ENCODE peak calls at places on chromosomes 6 and 20, in seven cellular contexts. One of them, this sample, is unnamed. For H3K4me1, the result is how much of the 10 kb centered on the place peaks cover.

GRCh38 chr6:82205793-82206425 is 41.6 kb downstream of the IBTK start:
- DNase-seq in body of pancreas: no peak
- DNase-seq in OCI-LY7: no peak
- DNase-seq in HepG2: peak
- DNase-seq in heart right ventricle: no peak
- DNase-seq in left ventricle myocardium inferior: no peak
- DNase-seq in cardiac muscle cell: peak
- DNase-seq in this sample: no peak

GRCh38 chr6:162770955-162771354 is 43.2 kb downstream of the PACRG start:
- DNase-seq in body of pancreas: no peak
- DNase-seq in OCI-LY7: no peak
- DNase-seq in HepG2: no peak
- DNase-seq in heart right ventricle: no peak
- DNase-seq in left ventricle myocardium inferior: no peak
- DNase-seq in cardiac muscle cell: no peak
- DNase-seq in this sample: no peak

GRCh38 chr20:45070932-45071632 is 29.8 kb downstream of the KCNS1 start:
- DNase-seq in body of pancreas: no peak
- DNase-seq in OCI-LY7: no peak
- DNase-seq in HepG2: no peak
- DNase-seq in heart right ventricle: no peak
- DNase-seq in left ventricle myocardium inferior: no peak
- DNase-seq in cardiac muscle cell: no peak
- DNase-seq in this sample: no peak

GRCh38 chr6:161214722-161215121 is 59.1 kb downstream of the AGPAT4 start:
- DNase-seq in body of pancreas: peak
- DNase-seq in OCI-LY7: no peak
- DNase-seq in HepG2: no peak
- DNase-seq in heart right ventricle: no peak
- DNase-seq in left ventricle myocardium inferior: no peak
- DNase-seq in cardiac muscle cell: no peak
- DNase-seq in this sample: no peak

GRCh38 chr6:46220351-46221220 is 49.8 kb upstream of the ENPP5 start:
- DNase-seq in body of pancreas: no peak
- DNase-seq in OCI-LY7: peak
- DNase-seq in HepG2: no peak
- DNase-seq in heart right ventricle: no peak
- DNase-seq in left ventricle myocardium inferior: no peak
- DNase-seq in cardiac muscle cell: no peak
- DNase-seq in this sample: no peak

GRCh38 chr6:87968435-87969278 is 79.0 kb upstream of the SPACA1 start:
- DNase-seq in body of pancreas: no peak
- DNase-seq in OCI-LY7: peak
- DNase-seq in HepG2: no peak
- DNase-seq in heart right ventricle: no peak
- DNase-seq in left ventricle myocardium inferior: no peak
- DNase-seq in cardiac muscle cell: peak
- DNase-seq in this sample: no peak

GRCh38 chr20:25470045-25470444 is 62.6 kb downstream of the GINS1 start:
- DNase-seq in body of pancreas: peak
- DNase-seq in OCI-LY7: peak
- DNase-seq in HepG2: peak
- DNase-seq in heart right ventricle: no peak
- DNase-seq in left ventricle myocardium inferior: no peak
- DNase-seq in cardiac muscle cell: peak
- DNase-seq in this sample: no peak

GRCh38 chr20:49878977-49879376 is 36.4 kb downstream of the SPATA2 start:
- DNase-seq in body of pancreas: no peak
- DNase-seq in OCI-LY7: no peak
- DNase-seq in HepG2: no peak
- DNase-seq in heart right ventricle: no peak
- DNase-seq in left ventricle myocardium inferior: no peak
- DNase-seq in cardiac muscle cell: no peak
- DNase-seq in this sample: no peak

GRCh38 chr6:54935739-54936138 is 89.2 kb downstream of the FAM83B start:
- DNase-seq in body of pancreas: no peak
- DNase-seq in OCI-LY7: no peak
- DNase-seq in HepG2: no peak
- DNase-seq in heart right ventricle: no peak
- DNase-seq in left ventricle myocardium inferior: no peak
- DNase-seq in cardiac muscle cell: no peak
- DNase-seq in this sample: no peak

GRCh38 chr20:49602370-49603208 is 34.7 kb upstream of the PTGIS start:
- DNase-seq in body of pancreas: no peak
- DNase-seq in OCI-LY7: no peak
- DNase-seq in HepG2: no peak
- DNase-seq in heart right ventricle: no peak
- DNase-seq in left ventricle myocardium inferior: no peak
- DNase-seq in cardiac muscle cell: no peak
- DNase-seq in this sample: no peak

GRCh38 chr6:75550544-75551167 is 51.0 kb upstream of the SENP6 start:
- DNase-seq in body of pancreas: no peak
- DNase-seq in OCI-LY7: no peak
- DNase-seq in HepG2: no peak
- DNase-seq in heart right ventricle: no peak
- DNase-seq in left ventricle myocardium inferior: no peak
- DNase-seq in cardiac muscle cell: no peak
- DNase-seq in this sample: no peak

GRCh38 chr6:153301602-153302001 is 170.5 kb upstream of the RGS17 start:
- DNase-seq in body of pancreas: no peak
- DNase-seq in OCI-LY7: no peak
- DNase-seq in HepG2: no peak
- DNase-seq in heart right ventricle: no peak
- DNase-seq in left ventricle myocardium inferior: no peak
- DNase-seq in cardiac muscle cell: no peak
- DNase-seq in this sample: no peak

GRCh38 chr20:371755-372542 is 8.6 kb upstream of the TRIB3 start:
- DNase-seq in body of pancreas: peak
- DNase-seq in OCI-LY7: no peak
- DNase-seq in HepG2: peak
- DNase-seq in heart right ventricle: peak
- DNase-seq in left ventricle myocardium inferior: no peak
- DNase-seq in cardiac muscle cell: no peak
- DNase-seq in this sample: no peak

GRCh38 chr6:85096976-85097375 is 332.6 kb upstream of the TBX18 start:
- DNase-seq in body of pancreas: no peak
- DNase-seq in OCI-LY7: no peak
- DNase-seq in HepG2: no peak
- DNase-seq in heart right ventricle: no peak
- DNase-seq in left ventricle myocardium inferior: no peak
- DNase-seq in cardiac muscle cell: no peak
- DNase-seq in this sample: no peak

DNA sequence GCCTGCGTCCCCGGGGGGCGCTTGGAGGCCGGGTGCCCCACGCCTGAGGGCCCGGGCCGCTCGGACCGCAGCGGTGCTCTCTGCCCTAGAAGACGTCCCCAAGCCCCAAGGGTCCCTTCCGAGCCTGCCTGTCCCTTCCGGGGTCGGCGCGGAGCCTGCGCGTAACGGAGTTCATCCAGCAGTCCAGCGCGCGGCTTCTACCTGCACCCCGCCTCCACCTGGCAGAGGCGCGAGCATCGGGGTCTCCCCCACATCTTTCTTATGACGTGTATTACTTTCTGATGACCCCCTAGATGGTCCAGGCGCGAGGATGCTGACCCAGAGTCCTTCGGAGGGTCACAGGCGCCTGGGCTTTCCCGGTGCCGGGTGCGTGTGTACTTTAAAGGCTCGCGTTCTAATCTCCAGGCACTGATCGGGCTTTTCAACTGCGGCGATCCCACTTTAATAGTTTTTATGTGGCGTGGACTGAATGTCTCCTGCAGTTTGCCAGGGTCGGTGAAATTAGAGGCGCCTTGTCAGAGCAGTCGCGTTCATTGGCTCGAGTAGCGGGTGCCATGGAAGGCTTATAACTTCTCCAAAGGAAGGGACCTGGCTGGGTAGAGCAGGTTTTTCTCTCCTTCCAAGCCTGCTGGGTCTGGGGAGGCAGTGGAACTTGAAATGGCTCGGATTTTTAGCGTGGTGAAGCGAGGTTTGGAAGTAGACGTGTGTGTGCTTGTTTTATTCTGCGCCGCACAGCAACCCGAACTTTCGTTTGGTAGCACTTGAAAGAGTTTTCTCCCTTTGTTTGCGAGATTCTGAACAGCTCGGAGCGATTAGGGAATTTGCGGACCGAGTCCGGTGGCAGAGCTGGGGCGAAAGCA is 974 bp downstream of the EYA4 start:
- DNase-seq in body of pancreas: no peak
- DNase-seq in OCI-LY7: no peak
- DNase-seq in HepG2: no peak
- DNase-seq in heart right ventricle: peak
- DNase-seq in left ventricle myocardium inferior: peak
- DNase-seq in cardiac muscle cell: peak
- DNase-seq in this sample: no peak
- H3K27ac ChIP-seq in body of pancreas: no peak
- H3K27ac ChIP-seq in OCI-LY7: no peak
- H3K27ac ChIP-seq in HepG2: no peak
- H3K27ac ChIP-seq in heart right ventricle: peak
- H3K27ac ChIP-seq in left ventricle myocardium inferior: peak
- H3K27ac ChIP-seq in cardiac muscle cell: no peak
- H3K27ac ChIP-seq in this sample: peak

DNA sequence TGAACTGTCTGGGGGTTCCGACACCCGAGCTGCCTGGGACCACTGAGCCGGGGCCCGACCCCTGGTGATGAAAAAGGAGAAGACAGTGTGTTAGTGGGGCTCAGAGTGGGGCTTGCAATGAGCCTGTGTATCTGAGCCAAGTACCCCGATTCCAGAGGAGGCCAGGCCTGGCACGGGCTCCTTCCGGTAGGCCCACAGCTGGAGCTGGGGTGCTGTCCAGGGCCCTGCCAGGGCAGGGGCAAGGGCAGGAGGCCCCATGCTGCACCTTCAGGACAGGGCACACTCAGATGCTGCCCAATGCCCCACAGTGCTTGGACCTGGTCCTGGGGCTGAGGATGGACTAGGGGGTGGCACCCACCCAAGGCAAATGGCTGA is 89.4 kb downstream of the TAF4 start:
- DNase-seq in body of pancreas: no peak
- DNase-seq in OCI-LY7: no peak
- DNase-seq in HepG2: no peak
- DNase-seq in heart right ventricle: no peak
- DNase-seq in left ventricle myocardium inferior: no peak
- DNase-seq in cardiac muscle cell: no peak
- DNase-seq in this sample: no peak
- H3K4me1 ChIP-seq in body of pancreas: under half
- H3K4me1 ChIP-seq in OCI-LY7: under half
- H3K4me1 ChIP-seq in HepG2: under half
- H3K4me1 ChIP-seq in heart right ventricle: under half
- H3K4me1 ChIP-seq in left ventricle myocardium inferior: under half
- H3K4me1 ChIP-seq in cardiac muscle cell: under half
- H3K4me1 ChIP-seq in this sample: under half

DNA sequence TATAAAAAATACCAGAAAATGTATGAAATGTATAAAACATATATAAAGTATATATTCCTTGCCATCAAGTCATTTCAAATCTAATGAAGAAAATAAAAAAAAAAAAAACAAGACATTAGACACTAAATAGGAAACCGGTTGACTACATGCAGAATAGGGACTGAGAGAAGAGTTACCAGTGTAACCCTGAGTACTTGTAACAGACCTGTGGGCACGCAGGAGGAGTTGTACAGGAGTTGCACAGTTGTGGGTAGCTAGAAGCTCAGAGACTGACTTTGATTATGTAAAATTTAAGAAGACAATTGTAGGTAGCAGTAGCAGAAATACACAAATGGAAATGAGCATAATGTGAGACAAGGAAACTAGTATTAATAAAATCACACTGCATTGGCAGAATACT is 112.4 kb upstream of the DST start:
- DNase-seq in body of pancreas: no peak
- DNase-seq in OCI-LY7: no peak
- DNase-seq in HepG2: no peak
- DNase-seq in heart right ventricle: no peak
- DNase-seq in left ventricle myocardium inferior: no peak
- DNase-seq in cardiac muscle cell: no peak
- DNase-seq in this sample: no peak
- H3K27ac ChIP-seq in body of pancreas: no peak
- H3K27ac ChIP-seq in OCI-LY7: no peak
- H3K27ac ChIP-seq in HepG2: no peak
- H3K27ac ChIP-seq in heart right ventricle: peak
- H3K27ac ChIP-seq in left ventricle myocardium inferior: peak
- H3K27ac ChIP-seq in cardiac muscle cell: no peak
- H3K27ac ChIP-seq in this sample: no peak

GRCh38 chr6:158808918-158809678 is 10.1 kb downstream of the EZR start:
- DNase-seq in body of pancreas: peak
- DNase-seq in OCI-LY7: peak
- DNase-seq in HepG2: peak
- DNase-seq in heart right ventricle: no peak
- DNase-seq in left ventricle myocardium inferior: no peak
- DNase-seq in cardiac muscle cell: no peak
- DNase-seq in this sample: no peak

GRCh38 chr6:158805698-158806373 is 13.3 kb downstream of the EZR start:
- DNase-seq in body of pancreas: no peak
- DNase-seq in OCI-LY7: no peak
- DNase-seq in HepG2: no peak
- DNase-seq in heart right ventricle: no peak
- DNase-seq in left ventricle myocardium inferior: no peak
- DNase-seq in cardiac muscle cell: no peak
- DNase-seq in this sample: no peak

GRCh38 chr6:158808442-158808833 is 10.7 kb downstream of the EZR start:
- DNase-seq in body of pancreas: no peak
- DNase-seq in OCI-LY7: peak
- DNase-seq in HepG2: no peak
- DNase-seq in heart right ventricle: no peak
- DNase-seq in left ventricle myocardium inferior: no peak
- DNase-seq in cardiac muscle cell: no peak
- DNase-seq in this sample: no peak

GRCh38 chr6:158810149-158811095 is 8.7 kb downstream of the EZR start:
- DNase-seq in body of pancreas: no peak
- DNase-seq in OCI-LY7: no peak
- DNase-seq in HepG2: no peak
- DNase-seq in heart right ventricle: no peak
- DNase-seq in left ventricle myocardium inferior: no peak
- DNase-seq in cardiac muscle cell: no peak
- DNase-seq in this sample: no peak

DNA sequence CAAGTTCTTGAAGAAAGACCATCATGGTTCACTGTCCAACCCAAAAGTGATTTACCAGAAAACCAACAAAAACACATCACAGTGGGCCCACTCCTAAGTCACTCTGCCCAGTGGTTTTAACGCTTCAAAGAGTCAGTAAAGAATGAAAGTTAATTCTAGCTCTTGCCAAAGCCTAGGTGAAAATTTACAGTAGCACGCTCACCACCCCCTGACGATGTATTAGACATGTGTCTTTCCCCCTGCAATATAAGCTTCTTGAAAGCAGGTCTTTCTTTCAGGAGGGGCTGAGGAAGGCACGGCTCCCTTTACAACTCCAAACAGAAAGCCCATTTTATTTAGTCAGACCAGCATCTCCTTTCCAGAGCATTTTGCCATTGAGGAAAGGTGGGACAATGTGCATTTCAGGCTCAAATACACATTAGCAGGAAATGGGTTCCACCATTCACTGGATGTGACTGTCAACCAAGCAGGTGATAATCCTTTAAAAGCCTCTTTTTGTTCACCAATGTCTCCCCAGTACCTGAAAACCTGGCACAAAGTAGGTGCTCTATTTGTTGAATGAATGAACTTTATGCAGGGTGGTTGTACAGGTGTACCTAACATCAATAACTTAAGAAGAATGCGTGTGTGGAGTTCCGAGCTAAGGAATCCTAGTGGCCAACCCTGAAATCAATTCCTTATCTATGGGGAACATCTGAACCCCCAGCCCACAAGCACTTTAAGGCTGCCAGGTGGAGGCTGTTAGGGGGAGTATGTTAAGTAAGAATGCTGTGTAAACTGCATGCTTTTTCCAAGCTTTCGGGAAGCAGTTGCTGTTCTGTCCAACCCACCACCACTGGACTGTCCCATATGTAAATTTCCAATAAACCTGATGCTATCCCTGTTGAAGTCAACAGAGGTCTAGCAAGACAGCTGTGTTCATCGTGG is 11.4 kb downstream of the EZR start:
- DNase-seq in body of pancreas: no peak
- DNase-seq in OCI-LY7: no peak
- DNase-seq in HepG2: no peak
- DNase-seq in heart right ventricle: no peak
- DNase-seq in left ventricle myocardium inferior: no peak
- DNase-seq in cardiac muscle cell: no peak
- DNase-seq in this sample: no peak
- H3K4me1 ChIP-seq in body of pancreas: half or more
- H3K4me1 ChIP-seq in OCI-LY7: half or more
- H3K4me1 ChIP-seq in HepG2: half or more
- H3K4me1 ChIP-seq in heart right ventricle: under half
- H3K4me1 ChIP-seq in left ventricle myocardium inferior: half or more
- H3K4me1 ChIP-seq in cardiac muscle cell: under half
- H3K4me1 ChIP-seq in this sample: under half

This sample was measured in vagina.